ENCODE peak calls at places on chromosomes 6 and 20, in ten cellular contexts. U, T, F, O, Y, G, I, W, Z and C are unnamed samples.

GRCh38 chr6:27873101-27874030 is 38.8 kb downstream of the OR2B2 start:
- DNase-seq in G (peak; percentile 92), O (peak; percentile 68), Z (no peak), F (peak; percentile 52), U (no peak), I (no peak), Y (no peak), W (peak; percentile 77), T (no peak), C (peak; percentile 56)

GRCh38 chr6:34560366-34561226 is 4.5 kb upstream of the SPDEF start:
- DNase-seq in O (no peak), Z (no peak), W (peak; percentile 68), F (no peak), T (no peak), Y (peak; percentile 89), G (no peak), I (no peak), U (no peak), C (no peak)

GRCh38 chr20:56516631-56517030 is 7.9 kb upstream of the FAM209A start:
- DNase-seq in U (no peak), G (no peak), O (no peak), Z (no peak), F (no peak), I (no peak), Y (no peak), T (no peak), W (no peak), C (no peak)

GRCh38 chr6:154951400-154952200 is 43.5 kb upstream of the TIAM2 start:
- DNase-seq in Z (no peak), T (no peak), F (no peak), O (no peak), I (no peak), G (no peak), W (peak; percentile 51), Y (no peak), U (no peak), C (peak; percentile 52)

GRCh38 chr6:157235600-157236039 is 87.7 kb downstream of the TMEM242 start:
- DNase-seq in F (peak; percentile 50), Z (no peak), T (no peak), G (peak; percentile 73), I (peak; percentile 21), Y (peak; percentile 45), U (no peak), O (peak; percentile 82), W (peak; percentile 56), C (peak; percentile 67)

GRCh38 chr6:8074213-8074612 is 10.0 kb upstream of the BLOC1S5 start:
- DNase-seq in T (no peak), Y (no peak), U (no peak), W (no peak), F (no peak), G (no peak), O (no peak), I (no peak), Z (no peak), C (no peak)

GRCh38 chr6:139131736-139132285 is 3.1 kb upstream of the HECA start:
- DNase-seq in W (no peak), T (no peak), O (no peak), F (no peak), Y (no peak), U (no peak), G (no peak), I (no peak), Z (no peak), C (no peak)

GRCh38 chr6:18561006-18561750 is 174.0 kb downstream of the RNF144B start:
- DNase-seq in W (no peak), Y (no peak), I (no peak), U (no peak), O (no peak), G (peak; percentile 65), F (peak; percentile 23), Z (no peak), T (no peak), C (no peak)

GRCh38 chr6:14123331-14124105 is 5.9 kb downstream of the CD83 start:
- DNase-seq in Z (no peak), I (no peak), T (no peak), Y (no peak), F (no peak), G (no peak), O (no peak), U (no peak), W (peak; percentile 46), C (no peak)

GRCh38 chr6:140178550-140179334 is 804.3 kb upstream of the CITED2 start:
- DNase-seq in W (peak; percentile 64), G (no peak), T (no peak), O (no peak), Z (no peak), F (no peak), I (no peak), U (no peak), Y (no peak), C (no peak)

GRCh38 chr6:164286021-164286420 is 871.5 kb downstream of the QKI start:
- DNase-seq in G (no peak), T (no peak), I (no peak), W (peak; percentile 29), Z (no peak), F (no peak), U (no peak), O (no peak), Y (no peak), C (no peak)

GRCh38 chr20:50303573-50304500 is 113.2 kb downstream of the CEBPB start:
- DNase-seq in Y (peak; percentile 89), O (peak; percentile 20), U (peak; percentile 98), Z (peak; percentile 86), G (peak; percentile 56), T (no peak), F (peak; percentile 90), W (peak; percentile 84), I (no peak), C (no peak)

DNA sequence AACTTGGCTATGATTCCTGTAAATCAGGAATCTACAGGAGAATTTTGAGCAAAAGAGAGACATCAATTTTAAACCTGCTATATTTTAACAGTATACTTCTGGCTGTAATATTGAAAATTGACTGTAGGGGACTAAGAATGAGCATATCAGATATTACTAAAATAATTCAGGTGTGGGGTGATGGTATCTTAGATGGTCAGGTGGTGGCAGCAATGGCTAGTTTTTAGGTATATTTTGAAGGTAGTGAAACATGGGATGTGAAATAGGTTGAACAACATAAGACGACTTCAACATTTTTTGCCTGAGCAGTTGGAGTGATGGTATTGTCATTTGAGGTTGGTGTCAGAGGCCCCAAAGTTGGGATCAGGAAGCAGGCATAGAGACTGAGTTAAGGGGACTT is 32.1 kb downstream of the FAM83B start:
- DNase-seq in O (no peak), Y (peak; percentile 28), Z (no peak), I (no peak), F (no peak), U (no peak), G (no peak), W (no peak), T (no peak), C (no peak)
- TF ChIP-seq CTCF in O (peak; percentile 41), Y (peak; percentile 55), Z (no peak), I (no peak), F (no peak), U (no peak), G (peak; percentile 26), W (no peak), T (peak; percentile 63), C (no peak)

GRCh38 chr6:114194362-114195343 is 148.2 kb downstream of the HS3ST5 start:
- DNase-seq in T (no peak), F (no peak), G (no peak), I (no peak), U (no peak), W (peak; percentile 69), O (no peak), Z (no peak), Y (no peak), C (no peak)

GRCh38 chr6:114200896-114201295 is 141.9 kb downstream of the HS3ST5 start:
- DNase-seq in T (no peak), F (no peak), G (no peak), Z (no peak), Y (peak; percentile 8), O (no peak), I (no peak), W (no peak), U (no peak), C (no peak)

DNA sequence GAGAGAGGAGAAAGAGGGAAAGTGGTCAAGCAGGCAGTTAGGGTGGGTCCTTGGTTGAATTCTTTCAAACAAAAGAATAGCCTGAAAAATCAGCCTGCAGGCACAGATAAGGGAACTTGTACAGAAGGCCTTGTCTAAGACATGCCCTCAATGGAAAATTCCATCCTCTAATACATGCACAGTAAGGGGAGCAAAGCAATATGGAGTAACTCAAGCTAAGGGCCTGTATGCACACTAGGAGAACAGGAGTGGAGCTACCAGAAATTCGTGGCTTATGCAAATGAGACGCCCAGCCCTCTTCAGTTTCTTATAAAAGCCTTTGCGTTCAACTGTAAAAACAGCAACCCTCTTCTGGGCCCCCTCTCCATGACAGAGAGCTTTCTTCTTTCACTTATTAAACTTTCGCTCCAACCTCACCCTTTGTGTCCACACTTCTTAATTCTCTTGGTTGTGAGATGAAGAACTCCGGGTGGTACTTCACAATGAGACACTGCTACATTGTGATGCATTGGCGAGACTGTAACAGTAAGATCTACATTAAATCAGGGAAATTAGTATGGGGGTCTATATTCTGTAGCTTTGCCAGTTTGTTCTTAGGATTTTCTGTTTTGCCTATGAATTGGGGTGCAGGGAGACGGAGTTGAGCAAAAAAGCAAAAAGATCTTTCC is 147.0 kb downstream of the HS3ST5 start:
- DNase-seq in F (no peak), U (no peak), I (no peak), G (no peak), Y (no peak), W (no peak), T (no peak), Z (no peak), O (no peak), C (no peak)
- TF ChIP-seq CTCF in F (no peak), U (no peak), I (no peak), G (no peak), Y (no peak), W (no peak), T (no peak), Z (no peak), O (no peak), C (no peak)

DNA sequence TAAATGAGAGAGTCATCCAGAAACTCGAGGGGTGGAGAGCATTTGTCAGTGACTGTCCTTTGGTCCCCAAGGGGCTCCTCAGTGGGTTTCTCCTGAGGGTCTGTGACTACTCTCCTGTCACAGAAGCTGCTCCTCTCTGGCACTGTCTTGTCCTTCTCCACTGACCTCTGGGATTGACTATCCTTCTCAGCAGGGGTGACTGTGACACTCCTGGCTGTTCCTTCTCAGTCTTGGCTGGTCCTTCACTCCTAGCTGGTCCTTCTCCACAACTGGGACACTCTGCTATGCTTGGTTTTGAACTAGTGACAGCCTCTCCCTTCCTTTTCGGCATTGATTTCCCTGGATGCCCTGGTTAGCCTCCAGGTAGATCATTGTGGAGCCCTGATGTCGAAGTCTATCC is 33.5 kb downstream of the DYNLT1 start:
- DNase-seq in U (no peak), F (no peak), T (no peak), O (no peak), I (no peak), Y (no peak), W (no peak), Z (no peak), G (no peak), C (no peak)
- TF ChIP-seq CTCF in U (no peak), F (no peak), T (no peak), O (no peak), I (no peak), Y (no peak), W (no peak), Z (no peak), G (no peak), C (no peak)

DNA sequence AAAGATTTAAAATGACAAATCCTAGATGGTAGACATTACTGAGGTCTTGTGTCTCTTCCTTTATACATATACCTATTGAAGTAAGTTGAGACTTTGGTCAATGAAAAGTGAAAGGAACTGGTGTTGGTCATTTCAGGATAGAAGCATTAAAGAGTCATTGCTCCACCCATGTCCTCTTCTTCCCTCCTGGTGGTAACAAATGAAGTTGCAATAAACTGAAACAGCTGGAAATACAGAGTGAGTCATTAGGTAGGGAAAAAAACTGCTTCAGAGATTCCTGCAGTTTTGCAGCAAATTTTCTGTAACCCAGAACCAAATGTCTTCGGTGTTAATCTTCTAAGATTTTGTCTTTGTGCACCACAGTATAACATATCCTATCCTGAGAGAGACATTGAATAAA is 447.9 kb downstream of the EYS start:
- DNase-seq in U (no peak), I (peak; percentile 6), W (peak; percentile 20), Y (peak; percentile 11), F (no peak), T (no peak), O (no peak), G (peak; percentile 4), Z (no peak), C (no peak)
- TF ChIP-seq CTCF in U (no peak), I (no peak), W (no peak), Y (no peak), F (no peak), T (no peak), O (peak; percentile 59), G (peak; percentile 13), Z (no peak), C (no peak)